ENCODE peak calls at places on chromosomes 7 and 10, in seven cellular contexts. G, O, X, F, S, T and E are unnamed samples.

GRCh38 chr10:43208147-43209063 is 58.5 kb downstream of the RASGEF1A start:
- DNase-seq in G (peak), O (no peak), X (no peak), F (peak), S (peak), T (no peak), E (peak)

GRCh38 chr10:113347508-113347907 is 205.3 kb upstream of the HABP2 start:
- DNase-seq in G (no peak), O (no peak), X (no peak), F (no peak), S (no peak), T (no peak), E (no peak)

GRCh38 chr7:157567666-157568065 is 230.9 kb downstream of the DNAJB6 start:
- DNase-seq in G (no peak), O (no peak), X (no peak), F (no peak), S (no peak), T (no peak), E (no peak)

GRCh38 chr7:11636274-11636673 is 195.7 kb downstream of the THSD7A start:
- DNase-seq in G (no peak), O (no peak), X (no peak), F (no peak), S (peak), T (no peak), E (no peak)

GRCh38 chr10:126646101-126646500 is 24.4 kb downstream of the C10orf90 start:
- DNase-seq in G (no peak), O (no peak), X (no peak), F (no peak), S (no peak), T (peak), E (no peak)

GRCh38 chr10:113139695-113140094 is 189.6 kb downstream of the TCF7L2 start:
- DNase-seq in G (no peak), O (no peak), X (no peak), F (no peak), S (no peak), T (peak), E (no peak)

GRCh38 chr10:84352251-84352842 is 24.0 kb downstream of the CCSER2 start:
- DNase-seq in G (peak), O (peak), X (peak), F (peak), S (peak), T (peak), E (peak)

GRCh38 chr7:108015740-108016139 is 12.8 kb upstream of the LAMB1 start:
- DNase-seq in G (no peak), O (no peak), X (no peak), F (no peak), S (no peak), T (no peak), E (no peak)

GRCh38 chr7:10343108-10343507 is 630.6 kb upstream of the PHF14 start:
- DNase-seq in G (no peak), O (no peak), X (no peak), F (no peak), S (no peak), T (no peak), E (no peak)

GRCh38 chr10:48366261-48366660 is 59.8 kb downstream of the MAPK8 start:
- DNase-seq in G (no peak), O (no peak), X (no peak), F (no peak), S (no peak), T (peak), E (no peak)

GRCh38 chr10:60728056-60728455 is 50.2 kb upstream of the CDK1 start:
- DNase-seq in G (no peak), O (no peak), X (no peak), F (no peak), S (no peak), T (no peak), E (no peak)